ENCODE peak calls at places on chromosomes 3 and 15, in six cellular contexts. One of them, this sample, is unnamed.

GRCh38 chr15:101773496-101774100 is 29.7 kb upstream of the OR4F6 start:
- DNase-seq in SK-N-SH: no peak
- DNase-seq in AG09309: no peak
- DNase-seq in thoracic aorta: no peak
- DNase-seq in tibial artery: no peak
- DNase-seq in psoas muscle: no peak
- DNase-seq in this sample: no peak

GRCh38 chr3:178304758-178305157 is 231.5 kb upstream of the KCNMB2 start:
- DNase-seq in psoas muscle: no peak
- DNase-seq in SK-N-SH: no peak
- DNase-seq in tibial artery: no peak
- DNase-seq in AG09309: peak
- DNase-seq in thoracic aorta: no peak
- DNase-seq in this sample: peak

GRCh38 chr3:87228316-87228715 is 1.2 kb downstream of the CHMP2B start:
- DNase-seq in AG09309: no peak
- DNase-seq in tibial artery: no peak
- DNase-seq in psoas muscle: no peak
- DNase-seq in thoracic aorta: no peak
- DNase-seq in SK-N-SH: no peak
- DNase-seq in this sample: peak

GRCh38 chr3:187971629-187972028 is 182.3 kb upstream of the LPP start:
- DNase-seq in psoas muscle: no peak
- DNase-seq in thoracic aorta: no peak
- DNase-seq in tibial artery: no peak
- DNase-seq in AG09309: no peak
- DNase-seq in SK-N-SH: no peak
- DNase-seq in this sample: no peak

GRCh38 chr3:129950318-129951046 is 24.0 kb upstream of the TRH start:
- DNase-seq in thoracic aorta: no peak
- DNase-seq in psoas muscle: no peak
- DNase-seq in SK-N-SH: no peak
- DNase-seq in AG09309: no peak
- DNase-seq in tibial artery: no peak
- DNase-seq in this sample: no peak

GRCh38 chr3:47441796-47442551 is 33.8 kb downstream of the SCAP start:
- DNase-seq in tibial artery: peak
- DNase-seq in thoracic aorta: no peak
- DNase-seq in psoas muscle: no peak
- DNase-seq in SK-N-SH: no peak
- DNase-seq in AG09309: no peak
- DNase-seq in this sample: peak

GRCh38 chr3:48898383-48899234 is at the start of gene SLC25A20:
- DNase-seq in SK-N-SH: peak
- DNase-seq in psoas muscle: peak
- DNase-seq in thoracic aorta: peak
- DNase-seq in AG09309: peak
- DNase-seq in tibial artery: peak
- DNase-seq in this sample: peak

GRCh38 chr3:69425249-69425648 is 39.4 kb upstream of the FRMD4B start:
- DNase-seq in tibial artery: no peak
- DNase-seq in AG09309: no peak
- DNase-seq in psoas muscle: no peak
- DNase-seq in SK-N-SH: peak
- DNase-seq in thoracic aorta: no peak
- DNase-seq in this sample: no peak

GRCh38 chr3:51340311-51340829 is 44.7 kb upstream of the MANF start:
- DNase-seq in tibial artery: peak
- DNase-seq in psoas muscle: peak
- DNase-seq in SK-N-SH: no peak
- DNase-seq in thoracic aorta: no peak
- DNase-seq in AG09309: peak
- DNase-seq in this sample: peak

GRCh38 chr3:171226794-171227193 is 200.3 kb upstream of the SLC2A2 start:
- DNase-seq in tibial artery: no peak
- DNase-seq in psoas muscle: no peak
- DNase-seq in SK-N-SH: no peak
- DNase-seq in thoracic aorta: no peak
- DNase-seq in AG09309: no peak
- DNase-seq in this sample: no peak

GRCh38 chr3:89268059-89268458 is 160.6 kb downstream of the EPHA3 start:
- DNase-seq in thoracic aorta: no peak
- DNase-seq in AG09309: no peak
- DNase-seq in tibial artery: no peak
- DNase-seq in psoas muscle: no peak
- DNase-seq in SK-N-SH: no peak
- DNase-seq in this sample: no peak

GRCh38 chr3:197533396-197534347 is 22.1 kb downstream of the BDH1 start:
- DNase-seq in psoas muscle: no peak
- DNase-seq in AG09309: peak
- DNase-seq in SK-N-SH: no peak
- DNase-seq in tibial artery: no peak
- DNase-seq in thoracic aorta: no peak
- DNase-seq in this sample: peak

GRCh38 chr3:37862219-37862711 is 585 bp downstream of the CTDSPL start:
- DNase-seq in SK-N-SH: peak
- DNase-seq in thoracic aorta: no peak
- DNase-seq in tibial artery: peak
- DNase-seq in psoas muscle: peak
- DNase-seq in AG09309: no peak
- DNase-seq in this sample: peak

GRCh38 chr3:26703519-26703918 is 80.9 kb downstream of the LRRC3B start:
- DNase-seq in tibial artery: no peak
- DNase-seq in thoracic aorta: no peak
- DNase-seq in psoas muscle: no peak
- DNase-seq in AG09309: no peak
- DNase-seq in SK-N-SH: no peak
- DNase-seq in this sample: no peak

GRCh38 chr3:12638105-12638504 is 25.8 kb downstream of the RAF1 start:
- DNase-seq in AG09309: no peak
- DNase-seq in SK-N-SH: no peak
- DNase-seq in thoracic aorta: no peak
- DNase-seq in tibial artery: no peak
- DNase-seq in psoas muscle: no peak
- DNase-seq in this sample: peak

GRCh38 chr15:41544650-41545015 is 576 bp upstream of the RPAP1 start:
- DNase-seq in SK-N-SH: peak
- DNase-seq in tibial artery: no peak
- DNase-seq in psoas muscle: peak
- DNase-seq in thoracic aorta: no peak
- DNase-seq in AG09309: no peak
- DNase-seq in this sample: peak

GRCh38 chr3:99637381-99638111 is 848 bp upstream of the COL8A1 start:
- DNase-seq in tibial artery: peak
- DNase-seq in AG09309: no peak
- DNase-seq in SK-N-SH: peak
- DNase-seq in thoracic aorta: no peak
- DNase-seq in psoas muscle: no peak
- DNase-seq in this sample: peak

GRCh38 chr3:137866933-137867332 is 102.8 kb downstream of the SOX14 start:
- DNase-seq in SK-N-SH: no peak
- DNase-seq in thoracic aorta: no peak
- DNase-seq in AG09309: no peak
- DNase-seq in psoas muscle: no peak
- DNase-seq in tibial artery: no peak
- DNase-seq in this sample: no peak

GRCh38 chr3:158072790-158073189 is 33.4 kb downstream of the SHOX2 start:
- DNase-seq in AG09309: no peak
- DNase-seq in thoracic aorta: no peak
- DNase-seq in tibial artery: no peak
- DNase-seq in SK-N-SH: no peak
- DNase-seq in psoas muscle: no peak
- DNase-seq in this sample: no peak

GRCh38 chr3:183680061-183680460 is 17.5 kb upstream of the YEATS2 start:
- DNase-seq in tibial artery: no peak
- DNase-seq in SK-N-SH: no peak
- DNase-seq in AG09309: no peak
- DNase-seq in psoas muscle: no peak
- DNase-seq in thoracic aorta: no peak
- DNase-seq in this sample: no peak
- H3K4me3 ChIP-seq in tibial artery: no peak
- H3K4me3 ChIP-seq in SK-N-SH: no peak
- H3K4me3 ChIP-seq in AG09309: no peak
- H3K4me3 ChIP-seq in psoas muscle: no peak
- H3K4me3 ChIP-seq in thoracic aorta: no peak
- H3K4me3 ChIP-seq in this sample: no peak

GRCh38 chr3:176554791-176555330 is 642.4 kb downstream of the TBL1XR1 start:
- DNase-seq in SK-N-SH: no peak
- DNase-seq in thoracic aorta: no peak
- DNase-seq in AG09309: no peak
- DNase-seq in tibial artery: no peak
- DNase-seq in psoas muscle: no peak
- DNase-seq in this sample: no peak
- H3K4me3 ChIP-seq in SK-N-SH: no peak
- H3K4me3 ChIP-seq in thoracic aorta: no peak
- H3K4me3 ChIP-seq in AG09309: no peak
- H3K4me3 ChIP-seq in tibial artery: no peak
- H3K4me3 ChIP-seq in psoas muscle: no peak
- H3K4me3 ChIP-seq in this sample: no peak

DNA sequence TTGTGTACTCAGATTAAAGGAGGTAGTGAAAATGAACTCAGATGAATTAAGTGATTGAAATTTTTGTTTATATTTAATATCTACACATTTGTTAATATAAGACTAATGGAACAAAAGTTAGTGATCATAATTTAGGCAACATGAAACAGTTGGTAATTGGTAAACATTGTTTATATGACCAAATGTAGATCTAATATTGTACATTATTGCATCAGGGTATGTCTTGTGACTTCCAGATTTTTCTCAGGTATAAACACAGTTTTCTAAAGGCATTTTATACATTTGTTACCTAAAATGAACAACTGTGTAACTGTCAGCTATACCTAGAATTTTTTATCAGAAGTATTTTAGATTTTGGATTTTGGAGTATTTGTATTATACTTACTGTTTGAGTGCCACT is 14.8 kb downstream of the GMPS start:
- DNase-seq in thoracic aorta: no peak
- DNase-seq in SK-N-SH: no peak
- DNase-seq in AG09309: no peak
- DNase-seq in psoas muscle: no peak
- DNase-seq in tibial artery: no peak
- DNase-seq in this sample: no peak
- H3K4me3 ChIP-seq in thoracic aorta: no peak
- H3K4me3 ChIP-seq in SK-N-SH: no peak
- H3K4me3 ChIP-seq in AG09309: no peak
- H3K4me3 ChIP-seq in psoas muscle: no peak
- H3K4me3 ChIP-seq in tibial artery: no peak
- H3K4me3 ChIP-seq in this sample: no peak

GRCh38 chr15:59298255-59298856 is 74.3 kb downstream of the MYO1E start:
- DNase-seq in thoracic aorta: no peak
- DNase-seq in SK-N-SH: no peak
- DNase-seq in AG09309: no peak
- DNase-seq in psoas muscle: no peak
- DNase-seq in tibial artery: no peak
- DNase-seq in this sample: no peak

GRCh38 chr15:59295742-59296090 is 77.0 kb downstream of the MYO1E start:
- DNase-seq in SK-N-SH: no peak
- DNase-seq in tibial artery: no peak
- DNase-seq in thoracic aorta: no peak
- DNase-seq in AG09309: no peak
- DNase-seq in psoas muscle: no peak
- DNase-seq in this sample: no peak

GRCh38 chr15:59294961-59295741 is 77.5 kb downstream of the MYO1E start:
- DNase-seq in AG09309: peak
- DNase-seq in SK-N-SH: no peak
- DNase-seq in tibial artery: peak
- DNase-seq in psoas muscle: peak
- DNase-seq in thoracic aorta: no peak
- DNase-seq in this sample: peak

GRCh38 chr15:59294574-59294960 is 78.1 kb downstream of the MYO1E start:
- DNase-seq in psoas muscle: no peak
- DNase-seq in AG09309: peak
- DNase-seq in thoracic aorta: no peak
- DNase-seq in SK-N-SH: no peak
- DNase-seq in tibial artery: no peak
- DNase-seq in this sample: peak

DNA sequence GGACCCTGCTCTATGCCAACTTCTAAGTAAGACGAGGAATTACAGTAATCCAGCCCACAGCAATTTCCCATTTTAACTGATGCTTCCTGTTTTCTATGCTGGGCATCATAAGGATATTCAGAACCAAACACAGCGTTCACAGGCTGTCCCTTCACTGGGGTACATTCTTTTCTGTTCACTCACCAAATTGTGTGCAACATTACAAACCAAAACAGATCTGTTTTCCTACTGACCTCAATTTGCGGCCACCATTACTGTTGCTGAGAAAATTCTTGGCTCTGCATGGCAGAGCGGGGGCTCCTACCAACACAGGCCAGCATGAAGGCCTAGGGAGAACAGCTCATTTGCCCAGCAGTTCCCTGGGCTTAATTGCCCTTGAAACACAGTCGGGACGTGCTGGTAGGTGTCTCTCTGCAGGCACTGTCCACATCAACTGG is 76.5 kb downstream of the MYO1E start:
- DNase-seq in SK-N-SH: no peak
- DNase-seq in thoracic aorta: no peak
- DNase-seq in AG09309: peak
- DNase-seq in tibial artery: no peak
- DNase-seq in psoas muscle: no peak
- DNase-seq in this sample: peak
- H3K4me3 ChIP-seq in SK-N-SH: no peak
- H3K4me3 ChIP-seq in thoracic aorta: peak
- H3K4me3 ChIP-seq in AG09309: no peak
- H3K4me3 ChIP-seq in tibial artery: peak
- H3K4me3 ChIP-seq in psoas muscle: no peak
- H3K4me3 ChIP-seq in this sample: peak

This sample was measured in AG10803.